ENCODE peak calls at places on chromosomes 6 and 20, in six cellular contexts. V is upper lobe of left lung, C is sigmoid colon, K is A549, U is ovary, F is HepG2. J is an unnamed sample. For H3K4me1, the result is how much of the 10 kb centered on the place peaks cover.

GRCh38 chr6:3259491-3259958 is 778 bp downstream of the PSMG4 start:
- DNase-seq in C (no peak), F (peak), U (peak), V (no peak), K (peak), J (peak)

GRCh38 chr6:122717350-122717749 is 62.2 kb upstream of the FABP7 start:
- DNase-seq in V (no peak), F (no peak), U (no peak), C (no peak), K (no peak), J (no peak)

GRCh38 chr6:92126088-92126487 is 1293.3 kb downstream of the EPHA7 start:
- DNase-seq in C (no peak), F (peak), U (no peak), K (peak), V (no peak), J (no peak)

GRCh38 chr6:116291701-116292396 is 12.1 kb upstream of the TSPYL1 start:
- DNase-seq in F (no peak), U (no peak), C (no peak), V (no peak), K (no peak), J (no peak)

GRCh38 chr20:57877995-57878394 is 168.2 kb upstream of the PMEPA1 start:
- DNase-seq in V (no peak), C (no peak), U (no peak), F (no peak), K (no peak), J (no peak)

GRCh38 chr6:27019651-27020552 is 227.6 kb upstream of the PRSS16 start:
- DNase-seq in U (peak), K (peak), V (peak), F (no peak), C (peak), J (peak)

GRCh38 chr6:159853735-159854134 is 37.1 kb upstream of the MAS1 start:
- DNase-seq in K (no peak), F (no peak), C (no peak), V (no peak), U (no peak), J (no peak)

GRCh38 chr6:101393291-101394251 is at the start of gene GRIK2:
- DNase-seq in V (peak), K (no peak), C (no peak), U (peak), F (no peak), J (peak)

GRCh38 chr6:39296745-39297640 is 17.2 kb downstream of the KCNK17 start:
- DNase-seq in V (peak), C (peak), U (peak), F (no peak), K (no peak), J (no peak)

GRCh38 chr6:102150549-102150948 is 757.0 kb downstream of the GRIK2 start:
- DNase-seq in U (no peak), C (no peak), V (no peak), F (no peak), K (no peak), J (no peak)

GRCh38 chr6:94894300-94894699 is 683.0 kb upstream of the MANEA start:
- DNase-seq in U (no peak), K (no peak), V (no peak), C (no peak), F (no peak), J (no peak)

GRCh38 chr6:8627085-8627861 is 191.9 kb upstream of the SLC35B3 start:
- DNase-seq in F (no peak), K (peak), U (no peak), C (no peak), V (no peak), J (no peak)

GRCh38 chr20:34010405-34010895 is 16.7 kb downstream of the RALY start:
- DNase-seq in U (no peak), K (no peak), V (no peak), C (no peak), F (no peak), J (no peak)

GRCh38 chr6:31396422-31397152 is 6.8 kb upstream of the MICA start:
- DNase-seq in V (no peak), K (peak), F (peak), C (peak), U (peak), J (peak)

GRCh38 chr6:11123978-11124377 is 12.5 kb upstream of the ERVFRD-1 start:
- DNase-seq in C (no peak), K (no peak), U (no peak), V (no peak), F (no peak), J (no peak)

GRCh38 chr6:106215608-106216007 is 110.0 kb downstream of the ATG5 start:
- DNase-seq in V (no peak), K (no peak), C (no peak), U (no peak), F (no peak), J (no peak)

GRCh38 chr6:28537065-28537464 is 11.4 kb downstream of the GPX5 start:
- DNase-seq in C (no peak), U (no peak), K (no peak), F (no peak), V (no peak), J (no peak)

GRCh38 chr6:144434308-144434990 is 149.3 kb downstream of the UTRN start:
- DNase-seq in K (no peak), V (no peak), F (no peak), U (no peak), C (no peak), J (no peak)

GRCh38 chr20:10093087-10093591 is 58.4 kb downstream of the ANKEF1 start:
- DNase-seq in K (peak), U (peak), V (no peak), F (no peak), C (no peak), J (no peak)

GRCh38 chr6:83708970-83709747 is at the start of gene SNAP91:
- DNase-seq in C (peak), F (no peak), U (peak), K (peak), V (peak), J (no peak)

GRCh38 chr6:108121612-108122011 is 44.2 kb upstream of the NR2E1 start:
- DNase-seq in K (no peak), V (no peak), U (no peak), F (no peak), C (no peak), J (no peak)

GRCh38 chr6:62523630-62524029 is 237.6 kb upstream of the KHDRBS2 start:
- DNase-seq in V (no peak), F (no peak), K (no peak), U (no peak), C (no peak), J (no peak)

GRCh38 chr20:1856419-1856818 is 38.8 kb upstream of the SIRPA start:
- DNase-seq in F (no peak), U (no peak), C (no peak), K (no peak), V (no peak), J (no peak)

GRCh38 chr6:135909737-135910387 is 58.4 kb downstream of the PDE7B start:
- DNase-seq in K (peak), U (no peak), C (no peak), V (no peak), F (peak), J (peak)

GRCh38 chr6:112443666-112444065 is 96.5 kb downstream of the RFPL4B start:
- DNase-seq in V (no peak), U (peak), C (peak), F (no peak), K (no peak), J (no peak)

GRCh38 chr6:127102299-127102698 is 16.2 kb upstream of the RSPO3 start:
- DNase-seq in K (peak), V (no peak), C (no peak), U (no peak), F (no peak), J (no peak)

GRCh38 chr20:50837532-50838321 is 42.9 kb downstream of the BCAS4 start:
- DNase-seq in U (peak), F (no peak), C (peak), V (peak), K (no peak), J (no peak)

GRCh38 chr20:62625921-62626547 is 16.3 kb upstream of the SLCO4A1 start:
- DNase-seq in C (no peak), U (no peak), K (no peak), V (peak), F (no peak), J (no peak)

GRCh38 chr20:7523288-7523687 is 417.0 kb downstream of the HAO1 start:
- DNase-seq in F (no peak), K (no peak), U (no peak), V (no peak), C (no peak), J (no peak)

GRCh38 chr6:119345114-119345513 is 4.4 kb downstream of the MAN1A1 start:
- DNase-seq in C (no peak), K (no peak), F (no peak), V (no peak), U (no peak), J (no peak)

GRCh38 chr6:119348308-119349040 is 1.1 kb downstream of the MAN1A1 start:
- DNase-seq in V (peak), K (no peak), C (peak), F (peak), U (peak), J (peak)

GRCh38 chr6:119347466-119348307 is 1.9 kb downstream of the MAN1A1 start:
- DNase-seq in F (peak), K (no peak), V (no peak), C (peak), U (peak), J (peak)

GRCh38 chr6:119346450-119346849 is 3.1 kb downstream of the MAN1A1 start:
- DNase-seq in C (no peak), U (no peak), V (no peak), K (no peak), F (no peak), J (no peak)

DNA sequence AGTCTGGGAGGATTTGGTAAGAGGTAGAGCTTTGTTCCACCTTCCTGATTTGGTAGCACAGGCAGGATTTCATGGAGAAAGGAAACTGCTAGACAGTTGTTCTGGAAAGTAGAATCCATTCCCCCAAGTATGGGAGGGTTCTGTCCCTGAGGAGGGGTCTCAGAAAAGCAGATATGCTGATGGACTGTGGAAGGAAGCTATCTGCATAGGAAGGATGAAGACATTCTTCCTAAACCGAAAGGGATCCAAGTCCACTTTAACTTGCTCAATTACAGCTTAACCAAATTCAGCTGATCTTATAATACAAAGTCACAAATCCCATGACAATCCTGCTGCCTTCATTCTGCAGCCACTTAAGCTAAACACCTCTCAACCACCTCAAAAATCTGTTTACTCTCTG is 2.6 kb downstream of the MAN1A1 start:
- DNase-seq in V (no peak), F (no peak), C (no peak), K (no peak), U (no peak), J (no peak)
- H3K4me1 ChIP-seq in V (under half), F (under half), C (under half), K (under half), U (under half), J (under half)

DNA sequence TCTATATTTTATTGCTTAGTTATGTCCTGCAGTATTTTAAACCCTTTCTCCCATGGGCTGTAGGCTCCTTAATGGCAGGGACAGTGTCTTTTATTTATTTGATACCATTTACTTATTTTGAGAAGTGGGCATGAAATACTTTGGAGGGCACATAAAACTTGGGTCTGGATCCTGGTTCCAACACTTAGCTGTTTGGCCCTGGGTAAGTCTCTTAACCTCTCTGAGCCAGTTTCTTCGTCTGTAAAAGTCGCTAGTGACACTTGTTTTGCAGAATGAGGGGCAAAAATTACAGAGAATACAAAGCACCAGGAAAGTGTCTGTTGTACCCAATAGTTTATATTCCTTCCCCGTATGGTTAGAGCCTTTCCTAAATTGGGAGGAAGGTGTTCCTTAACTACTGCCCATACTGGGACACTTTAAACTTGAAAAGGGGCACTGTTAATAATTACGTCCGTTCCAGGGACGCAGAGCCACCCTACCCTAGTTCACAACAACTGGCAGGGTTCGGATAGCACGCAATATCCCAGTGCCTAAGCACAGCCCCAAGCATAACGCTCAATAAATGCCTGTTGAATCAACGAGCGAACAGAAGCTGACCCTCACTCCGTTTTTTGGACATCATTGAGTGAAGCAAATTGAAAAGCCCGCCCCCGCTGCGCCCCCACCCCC is 6.0 kb upstream of the ARMC12 start:
- DNase-seq in V (no peak), F (no peak), C (no peak), K (peak), U (no peak), J (no peak)
- TF ChIP-seq EP300 in V (no peak), F (no peak), C (no peak), K (no peak), U (no peak), J (no peak)

DNA sequence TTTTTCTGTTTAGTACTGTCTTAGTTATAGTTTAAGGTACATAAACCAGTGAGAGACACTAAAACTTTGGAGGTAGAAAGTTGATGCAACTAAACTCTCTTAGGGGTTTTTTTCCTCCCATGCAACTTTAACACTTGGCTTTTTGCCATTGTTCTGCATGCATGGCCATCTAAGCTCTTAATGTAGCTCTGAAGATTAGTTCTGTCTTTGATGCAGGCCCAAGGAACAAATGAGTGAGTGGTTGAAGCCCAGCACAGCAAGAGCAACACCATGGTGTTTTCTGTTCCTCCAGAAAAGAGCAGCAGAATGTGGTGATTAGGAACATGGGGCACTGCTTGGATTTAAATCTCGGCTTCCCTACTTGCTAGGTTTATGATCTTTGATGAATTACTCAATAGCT is 89.3 kb downstream of the L3MBTL3 start:
- DNase-seq in V (no peak), C (no peak), F (no peak), U (no peak), K (no peak), J (no peak)
- H3K4me3 ChIP-seq in V (no peak), C (no peak), F (no peak), U (no peak), K (no peak), J (no peak)

GRCh38 chr6:44219815-44220784 is 3.3 kb upstream of the SLC29A1 start:
- DNase-seq in C (no peak), V (no peak), K (no peak), F (no peak), U (no peak), J (no peak)

GRCh38 chr6:44217332-44218143 is 812 bp downstream of the MYMX start:
- DNase-seq in C (peak), K (no peak), V (peak), F (no peak), U (no peak), J (peak)

GRCh38 chr6:44221291-44221960 is 2.0 kb upstream of the SLC29A1 start:
- DNase-seq in V (peak), U (peak), F (peak), C (peak), K (peak), J (peak)

GRCh38 chr6:44220913-44221290 is 2.5 kb upstream of the SLC29A1 start:
- DNase-seq in K (no peak), V (no peak), F (no peak), U (no peak), C (no peak), J (no peak)

DNA sequence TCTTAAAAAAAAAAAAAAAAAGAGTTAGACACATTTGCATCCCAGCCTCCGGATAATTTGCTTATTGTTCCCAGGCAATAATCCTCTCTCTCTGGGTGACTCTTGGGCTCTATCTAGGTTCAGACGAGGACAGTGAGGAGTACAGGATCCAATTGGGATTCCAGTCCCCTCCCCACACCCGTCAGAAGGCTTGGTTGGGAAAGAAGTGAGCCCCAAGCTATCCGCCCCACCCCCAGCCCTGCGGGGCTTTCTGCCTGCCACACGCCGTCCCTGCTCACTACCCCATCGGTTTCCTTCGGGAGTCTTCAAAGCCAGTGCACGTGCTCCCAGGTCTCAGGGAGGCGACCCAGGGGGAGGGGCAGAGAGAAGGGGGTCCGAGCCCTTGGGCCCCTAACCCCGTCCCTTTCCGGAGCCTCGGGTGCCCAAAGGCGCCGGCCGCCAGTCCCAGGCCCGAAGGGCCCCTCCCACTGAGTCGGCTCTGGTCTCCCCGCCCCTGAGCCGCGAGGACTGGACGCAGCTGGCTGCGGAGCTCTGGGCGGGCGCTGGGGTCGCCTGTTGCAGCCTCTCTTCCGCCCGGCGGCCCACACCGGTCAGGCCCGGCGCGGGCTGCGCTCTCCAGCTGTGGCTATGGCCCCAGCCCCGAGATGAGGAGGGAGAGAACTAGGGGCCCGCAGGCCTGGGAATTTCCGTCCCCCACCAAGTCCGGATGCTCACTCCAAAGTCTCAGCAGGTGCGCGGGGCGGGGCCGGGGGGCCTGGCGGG is 2.5 kb downstream of the MYMX start:
- DNase-seq in U (peak), V (peak), F (peak), K (peak), C (peak), J (peak)
- H3K4me1 ChIP-seq in U (under half), V (half or more), F (half or more), K (under half), C (under half), J (half or more)

GRCh38 chr20:18679020-18679419 is 91.2 kb downstream of the DTD1 start:
- DNase-seq in F (no peak), C (no peak), U (no peak), V (no peak), K (peak), J (no peak)
- TF ChIP-seq EP300 in F (no peak), C (no peak), U (no peak), V (no peak), K (no peak), J (no peak)

GRCh38 chr6:16333580-16333979 is 95.2 kb downstream of the GMPR start:
- DNase-seq in U (no peak), V (no peak), K (peak), C (no peak), F (no peak), J (no peak)

GRCh38 chr6:16334671-16335070 is 96.3 kb downstream of the GMPR start:
- DNase-seq in F (no peak), C (peak), U (peak), K (peak), V (no peak), J (peak)

GRCh38 chr6:16331328-16332174 is 93.2 kb downstream of the GMPR start:
- DNase-seq in K (peak), V (no peak), U (peak), C (peak), F (peak), J (peak)

GRCh38 chr6:16335176-16335575 is 96.8 kb downstream of the GMPR start:
- DNase-seq in V (no peak), C (no peak), F (no peak), U (no peak), K (no peak), J (no peak)

DNA sequence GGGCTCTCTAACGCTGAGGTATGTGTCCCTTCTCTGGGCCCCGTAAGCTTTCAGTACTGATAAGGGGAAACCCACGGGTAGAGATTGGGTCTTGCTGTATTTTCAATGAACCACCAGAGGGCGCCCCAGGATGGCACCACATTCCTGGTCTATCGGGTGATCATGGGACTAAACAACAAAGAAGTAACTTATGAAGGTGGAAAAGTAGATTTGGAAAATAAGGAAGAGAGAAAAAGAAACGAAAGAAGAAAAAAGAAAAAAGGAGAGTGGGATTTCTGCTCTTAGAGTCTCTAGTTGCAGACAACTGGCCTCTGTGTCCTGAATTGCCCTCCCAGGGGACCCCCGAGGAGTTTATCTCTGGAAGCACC is 93.8 kb downstream of the GMPR start:
- DNase-seq in U (peak), K (peak), V (no peak), F (peak), C (peak), J (peak)
- H3K4me3 ChIP-seq in U (no peak), K (no peak), V (no peak), F (no peak), C (no peak), J (no peak)

GRCh38 chr6:154806804-154807203 is 73.6 kb downstream of the SCAF8 start:
- DNase-seq in C (no peak), F (no peak), U (no peak), V (no peak), K (no peak), J (no peak)
- H3K4me1 ChIP-seq in C (under half), F (under half), U (under half), V (under half), K (under half), J (under half)